ENCODE peak calls at places on chromosomes 4 and X, in seven cellular contexts. Q is PC-3, L is endothelial cell of umbilical vein, J is HCT116, Y is fibroblast of lung, W is K562, H is HepG2. A is an unnamed sample.
A peak's percentile ranks its signal among the peaks of the same experiment; 100 is the strongest.

GRCh38 chrX:41108684-41109205 is 23.5 kb downstream of the USP9X start:
- DNase-seq in L (no peak), H (no peak), J (no peak), Y (no peak), W (no peak), Q (no peak), A (no peak)

GRCh38 chr4:162565730-162566129 is 401.9 kb upstream of the FSTL5 start:
- DNase-seq in L (no peak), Q (no peak), W (no peak), H (no peak), J (no peak), Y (no peak), A (no peak)

GRCh38 chr4:133982533-133983224 is 218.9 kb downstream of the PABPC4L start:
- DNase-seq in H (no peak), Y (peak; percentile 68), L (no peak), Q (peak; percentile 31), W (no peak), J (no peak), A (no peak)

GRCh38 chr4:23915459-23916132 is 25.7 kb upstream of the PPARGC1A start:
- DNase-seq in J (no peak), Y (no peak), W (no peak), L (no peak), Q (no peak), H (no peak), A (no peak)

GRCh38 chr4:47031713-47032404 is 492 bp downstream of the GABRB1 start:
- DNase-seq in L (no peak), W (no peak), Q (no peak), Y (no peak), J (no peak), H (no peak), A (no peak)

GRCh38 chr4:1746265-1746691 is 25.0 kb downstream of the TACC3 start:
- DNase-seq in J (peak; percentile 46), L (peak; percentile 75), H (peak; percentile 82), W (peak; percentile 88), Q (peak; percentile 59), Y (peak; percentile 54), A (peak; percentile 95)

GRCh38 chr4:52407545-52407944 is 251.6 kb downstream of the USP46 start:
- DNase-seq in L (peak; percentile 10), Y (no peak), W (no peak), Q (peak; percentile 73), J (peak; percentile 29), H (peak; percentile 20), A (peak; percentile 16)

GRCh38 chr4:69999420-69999819 is 3.7 kb downstream of the STATH start:
- DNase-seq in Q (peak; percentile 32), L (peak; percentile 26), Y (peak; percentile 3), W (no peak), J (no peak), H (no peak), A (no peak)

GRCh38 chr4:56958111-56958517 is 19.3 kb downstream of the NOA1 start:
- DNase-seq in L (peak; percentile 97), Y (peak; percentile 97), J (no peak), Q (peak; percentile 78), W (peak; percentile 48), H (no peak), A (no peak)

DNA sequence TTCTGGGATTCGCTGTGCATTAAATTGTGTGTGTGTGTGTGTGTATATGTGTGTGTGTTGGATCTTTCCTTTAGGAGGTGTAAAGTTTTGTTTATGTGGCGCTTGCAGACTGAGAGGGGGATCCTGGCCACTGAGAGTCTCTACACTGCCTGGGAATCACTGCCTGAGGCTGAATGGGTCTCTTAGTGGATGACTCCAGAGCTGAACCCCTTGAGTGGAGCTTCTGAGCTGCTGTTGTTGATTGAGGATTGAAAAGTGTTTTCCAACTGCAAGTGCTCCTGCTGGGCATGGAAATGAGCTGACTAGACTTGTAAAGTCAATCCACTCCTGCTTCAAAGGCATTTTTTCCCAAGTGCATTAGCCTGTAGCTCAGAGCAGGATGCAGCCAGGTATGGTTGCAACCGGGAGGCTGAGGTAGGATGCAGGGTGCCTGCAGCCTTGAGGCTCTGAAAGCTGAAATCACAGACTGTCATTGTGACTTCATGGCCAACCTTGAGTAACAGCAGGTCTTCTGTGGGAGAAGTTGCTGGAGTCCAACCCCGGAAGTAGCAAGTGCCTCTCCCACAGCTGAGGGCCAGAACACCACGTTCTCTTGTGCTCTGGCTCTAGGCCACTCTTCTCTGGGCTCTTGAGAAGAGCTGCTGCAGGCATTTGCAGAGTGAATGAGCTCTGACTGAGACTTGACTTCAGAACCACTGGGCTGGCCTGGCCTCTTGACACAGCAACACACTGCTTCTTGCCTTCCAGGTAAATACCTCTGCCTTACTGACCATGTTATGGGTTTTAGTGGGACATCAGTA is at the start of gene TBX22:
- DNase-seq in H (no peak), Y (no peak), L (no peak), J (no peak), Q (no peak), W (no peak), A (no peak)
- H3K9ac ChIP-seq in H (no peak within 1 kb of the TSS), Y (no peak within 1 kb of the TSS), L (no peak within 1 kb of the TSS), J (no peak within 1 kb of the TSS), Q (no peak within 1 kb of the TSS), W (no peak within 1 kb of the TSS), A (no peak within 1 kb of the TSS)

GRCh38 chr4:79934660-79935059 is 138.4 kb downstream of the ANTXR2 start:
- DNase-seq in Q (no peak), J (no peak), Y (no peak), H (no peak), W (no peak), L (no peak), A (no peak)

GRCh38 chr4:79935264-79935663 is 137.8 kb downstream of the ANTXR2 start:
- DNase-seq in H (peak; percentile 15), Q (no peak), J (no peak), Y (no peak), L (no peak), W (no peak), A (no peak)
- H3K4me1 ChIP-seq in H (peaks cover 9% of the 10 kb centered on the region), Q (no peaks in the 10 kb centered on the region), J (no peaks in the 10 kb centered on the region), Y (no peaks in the 10 kb centered on the region), L (no peaks in the 10 kb centered on the region), W (no peaks in the 10 kb centered on the region), A (no peaks in the 10 kb centered on the region)

DNA sequence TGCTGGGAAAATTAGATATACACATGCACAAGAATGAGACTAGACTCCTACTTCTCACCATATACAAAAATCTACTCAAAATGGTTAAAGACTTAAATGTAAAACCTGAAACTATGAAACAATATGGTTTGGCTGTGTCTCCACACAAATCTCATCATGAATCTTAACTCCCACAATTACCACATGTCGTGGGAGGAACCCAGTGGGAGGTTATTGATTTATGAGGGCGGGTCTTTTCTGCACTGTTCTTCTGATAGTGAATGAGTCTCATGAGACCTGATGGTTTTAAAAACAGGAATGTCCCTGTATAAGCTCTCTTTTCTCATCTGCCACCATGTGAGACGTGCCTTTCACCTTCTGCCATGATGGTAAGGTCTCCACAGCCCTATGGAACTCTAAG is 48.5 kb upstream of the DDX60 start:
- DNase-seq in Q (no peak), L (no peak), H (no peak), J (no peak), Y (no peak), W (no peak), A (no peak)
- H2AFZ ChIP-seq in Q (no peak overlapping the region), L (no peak overlapping the region), H (no peak overlapping the region), J (no peak overlapping the region), Y (no peak overlapping the region), W (no peak overlapping the region), A (no peak overlapping the region)

GRCh38 chr4:87445964-87446363 is 23.6 kb downstream of the NUDT9 start:
- DNase-seq in H (no peak), Q (no peak), J (no peak), W (no peak), L (no peak), Y (no peak), A (no peak)
- H3K9ac ChIP-seq in H (no peak overlapping the region), Q (no peak overlapping the region), J (no peak overlapping the region), W (no peak overlapping the region), L (no peak overlapping the region), Y (no peak overlapping the region), A (no peak overlapping the region)

GRCh38 chr4:8185280-8185679 is 13.8 kb upstream of the SH3TC1 start:
- DNase-seq in Y (peak; percentile 88), Q (peak; percentile 72), W (no peak), H (no peak), L (no peak), J (no peak), A (no peak)

GRCh38 chr4:8188085-8188484 is 11.0 kb upstream of the SH3TC1 start:
- DNase-seq in Y (no peak), Q (peak; percentile 35), W (no peak), J (no peak), H (no peak), L (peak; percentile 22), A (no peak)

GRCh38 chr4:8186883-8187282 is 12.2 kb upstream of the SH3TC1 start:
- DNase-seq in L (no peak), J (no peak), H (no peak), Q (no peak), W (no peak), Y (no peak), A (no peak)

GRCh38 chr4:8184061-8184460 is 15.0 kb upstream of the SH3TC1 start:
- DNase-seq in J (no peak), W (no peak), H (no peak), L (no peak), Q (no peak), Y (peak; percentile 35), A (no peak)

DNA sequence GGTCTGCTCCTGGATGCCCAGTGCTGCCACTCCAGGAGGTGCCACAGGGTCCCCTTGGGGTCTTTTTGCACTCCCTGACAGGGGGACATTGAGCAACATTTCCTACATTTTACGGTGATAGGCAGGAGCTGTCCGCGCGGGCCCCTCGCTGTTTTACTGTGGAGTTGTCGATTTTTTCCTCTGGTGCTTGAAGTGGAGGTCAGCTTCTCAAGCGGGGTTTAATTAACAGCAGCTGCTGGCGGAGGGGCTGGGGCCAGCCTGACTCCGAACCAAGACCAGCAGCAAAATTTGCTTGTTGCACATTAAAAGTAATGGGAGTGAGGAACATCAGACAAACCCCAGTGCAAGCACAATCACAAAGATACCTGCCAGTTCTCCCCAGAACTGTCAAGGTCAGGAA is 13.2 kb upstream of the SH3TC1 start:
- DNase-seq in Y (no peak), L (no peak), W (no peak), H (no peak), Q (no peak), J (no peak), A (no peak)
- H3K4me1 ChIP-seq in Y (peaks cover 33% of the 10 kb centered on the region), L (peaks cover 42% of the 10 kb centered on the region), W (peaks cover 41% of the 10 kb centered on the region), H (peaks cover 59% of the 10 kb centered on the region), Q (peaks cover 64% of the 10 kb centered on the region), J (peaks cover 20% of the 10 kb centered on the region), A (no peaks in the 10 kb centered on the region)